ENCODE peak calls at places on chromosome 20, in five cellular contexts. One of them, this sample, is unnamed.

GRCh38 chr20:59830107-59831023 is 103.1 kb downstream of the SYCP2 start:
- DNase-seq in choroid plexus epithelial cell: no peak
- DNase-seq in lower leg skin: peak; percentile 6
- DNase-seq in T-helper 17 cell: no peak
- DNase-seq in right cardiac atrium: no peak
- DNase-seq in this sample: no peak

GRCh38 chr20:25059866-25060465 is 2.0 kb upstream of the ACSS1 start:
- DNase-seq in choroid plexus epithelial cell: no peak
- DNase-seq in lower leg skin: no peak
- DNase-seq in T-helper 17 cell: no peak
- DNase-seq in right cardiac atrium: no peak
- DNase-seq in this sample: peak; percentile 56

GRCh38 chr20:47764154-47764734 is 21.0 kb downstream of the SULF2 start:
- DNase-seq in choroid plexus epithelial cell: no peak
- DNase-seq in lower leg skin: no peak
- DNase-seq in T-helper 17 cell: no peak
- DNase-seq in right cardiac atrium: no peak
- DNase-seq in this sample: no peak

GRCh38 chr20:25223179-25223661 is 24.7 kb upstream of the PYGB start:
- DNase-seq in choroid plexus epithelial cell: peak; percentile 96
- DNase-seq in lower leg skin: no peak
- DNase-seq in T-helper 17 cell: no peak
- DNase-seq in right cardiac atrium: peak; percentile 32
- DNase-seq in this sample: peak; percentile 60

GRCh38 chr20:33325350-33325749 is 42.3 kb downstream of the BPIFB1 start:
- DNase-seq in choroid plexus epithelial cell: no peak
- DNase-seq in lower leg skin: no peak
- DNase-seq in T-helper 17 cell: no peak
- DNase-seq in right cardiac atrium: no peak
- DNase-seq in this sample: no peak

GRCh38 chr20:62066983-62067433 is 1.3 kb upstream of the TAF4 start:
- DNase-seq in choroid plexus epithelial cell: no peak
- DNase-seq in lower leg skin: no peak
- DNase-seq in T-helper 17 cell: no peak
- DNase-seq in right cardiac atrium: no peak
- DNase-seq in this sample: no peak

GRCh38 chr20:25024171-25024570 is 31.6 kb upstream of the APMAP start:
- DNase-seq in choroid plexus epithelial cell: no peak
- DNase-seq in lower leg skin: no peak
- DNase-seq in T-helper 17 cell: no peak
- DNase-seq in right cardiac atrium: no peak
- DNase-seq in this sample: no peak

GRCh38 chr20:35615667-35616464 is at the start of gene SPAG4:
- DNase-seq in choroid plexus epithelial cell: no peak
- DNase-seq in lower leg skin: peak; percentile 99
- DNase-seq in T-helper 17 cell: peak; percentile 100
- DNase-seq in right cardiac atrium: peak; percentile 100
- DNase-seq in this sample: peak; percentile 100

GRCh38 chr20:22584630-22584921 is 204 bp upstream of the FOXA2 start:
- DNase-seq in choroid plexus epithelial cell: no peak
- DNase-seq in lower leg skin: no peak
- DNase-seq in T-helper 17 cell: no peak
- DNase-seq in right cardiac atrium: no peak
- DNase-seq in this sample: no peak

GRCh38 chr20:57287007-57287810 is 20.8 kb upstream of the BMP7 start:
- DNase-seq in choroid plexus epithelial cell: no peak
- DNase-seq in lower leg skin: no peak
- DNase-seq in T-helper 17 cell: no peak
- DNase-seq in right cardiac atrium: peak; percentile 36
- DNase-seq in this sample: no peak

GRCh38 chr20:41234546-41234945 is 83.0 kb downstream of the ZHX3 start:
- DNase-seq in choroid plexus epithelial cell: peak; percentile 24
- DNase-seq in lower leg skin: no peak
- DNase-seq in T-helper 17 cell: no peak
- DNase-seq in right cardiac atrium: peak; percentile 85
- DNase-seq in this sample: no peak

GRCh38 chr20:59131541-59132285 is 31.9 kb upstream of the ZNF831 start:
- DNase-seq in choroid plexus epithelial cell: no peak
- DNase-seq in lower leg skin: no peak
- DNase-seq in T-helper 17 cell: no peak
- DNase-seq in right cardiac atrium: no peak
- DNase-seq in this sample: no peak

GRCh38 chr20:61436268-61436667 is 184.2 kb downstream of the CDH4 start:
- DNase-seq in choroid plexus epithelial cell: peak; percentile 27
- DNase-seq in lower leg skin: no peak
- DNase-seq in T-helper 17 cell: no peak
- DNase-seq in right cardiac atrium: no peak
- DNase-seq in this sample: no peak

GRCh38 chr20:47274449-47275108 is 81.9 kb downstream of the ZMYND8 start:
- DNase-seq in choroid plexus epithelial cell: peak; percentile 94
- DNase-seq in lower leg skin: peak; percentile 33
- DNase-seq in T-helper 17 cell: no peak
- DNase-seq in right cardiac atrium: no peak
- DNase-seq in this sample: no peak

GRCh38 chr20:51002633-51003032 is 20.3 kb downstream of the KCNG1 start:
- DNase-seq in choroid plexus epithelial cell: no peak
- DNase-seq in lower leg skin: no peak
- DNase-seq in T-helper 17 cell: no peak
- DNase-seq in right cardiac atrium: no peak
- DNase-seq in this sample: no peak

GRCh38 chr20:18304618-18305017 is 16.3 kb downstream of the ZNF133 start:
- DNase-seq in choroid plexus epithelial cell: peak; percentile 5
- DNase-seq in lower leg skin: no peak
- DNase-seq in T-helper 17 cell: no peak
- DNase-seq in right cardiac atrium: no peak
- DNase-seq in this sample: no peak

GRCh38 chr20:40848530-40848929 is 159.5 kb upstream of the MAFB start:
- DNase-seq in choroid plexus epithelial cell: no peak
- DNase-seq in lower leg skin: no peak
- DNase-seq in T-helper 17 cell: no peak
- DNase-seq in right cardiac atrium: no peak
- DNase-seq in this sample: no peak

GRCh38 chr20:57024849-57025248 is 241.6 kb downstream of the BMP7 start:
- DNase-seq in choroid plexus epithelial cell: no peak
- DNase-seq in lower leg skin: no peak
- DNase-seq in T-helper 17 cell: no peak
- DNase-seq in right cardiac atrium: no peak
- DNase-seq in this sample: no peak

This sample was measured in ascending aorta.